ENCODE peak calls at places on chromosomes 2 and 18, in eight cellular contexts. One of them, this sample, is unnamed.

GRCh38 chr18:26863921-26864497 is 1.5 kb downstream of the AQP4 start:
- DNase-seq in cardiac fibroblast: no peak
- DNase-seq in kidney glomerular epithelial cell: no peak
- DNase-seq in T-helper 22 cell: no peak
- DNase-seq in stomach: no peak
- DNase-seq in NCI-H1417: no peak
- DNase-seq in dorsolateral prefrontal cortex: no peak
- DNase-seq in activated T-cell treated with anti-CD3 and anti-CD28 coated beads for 4 hours: no peak
- DNase-seq in this sample: no peak

GRCh38 chr2:224242543-224242942 is 159.4 kb downstream of the FAM124B start:
- DNase-seq in activated T-cell treated with anti-CD3 and anti-CD28 coated beads for 4 hours: no peak
- DNase-seq in NCI-H1417: no peak
- DNase-seq in kidney glomerular epithelial cell: no peak
- DNase-seq in T-helper 22 cell: no peak
- DNase-seq in dorsolateral prefrontal cortex: no peak
- DNase-seq in cardiac fibroblast: peak; percentile 46
- DNase-seq in stomach: no peak
- DNase-seq in this sample: no peak

GRCh38 chr2:199302851-199303250 is 154.9 kb downstream of the SATB2 start:
- DNase-seq in cardiac fibroblast: peak; percentile 64
- DNase-seq in kidney glomerular epithelial cell: no peak
- DNase-seq in T-helper 22 cell: no peak
- DNase-seq in activated T-cell treated with anti-CD3 and anti-CD28 coated beads for 4 hours: no peak
- DNase-seq in stomach: no peak
- DNase-seq in dorsolateral prefrontal cortex: no peak
- DNase-seq in NCI-H1417: no peak
- DNase-seq in this sample: no peak

GRCh38 chr2:68951899-68952298 is 794 bp downstream of the GKN2 start:
- DNase-seq in cardiac fibroblast: no peak
- DNase-seq in T-helper 22 cell: no peak
- DNase-seq in activated T-cell treated with anti-CD3 and anti-CD28 coated beads for 4 hours: no peak
- DNase-seq in kidney glomerular epithelial cell: no peak
- DNase-seq in stomach: no peak
- DNase-seq in NCI-H1417: no peak
- DNase-seq in dorsolateral prefrontal cortex: no peak
- DNase-seq in this sample: no peak

GRCh38 chr2:117931978-117932377 is 81.9 kb downstream of the CCDC93 start:
- DNase-seq in kidney glomerular epithelial cell: no peak
- DNase-seq in stomach: no peak
- DNase-seq in cardiac fibroblast: no peak
- DNase-seq in activated T-cell treated with anti-CD3 and anti-CD28 coated beads for 4 hours: no peak
- DNase-seq in T-helper 22 cell: no peak
- DNase-seq in NCI-H1417: no peak
- DNase-seq in dorsolateral prefrontal cortex: no peak
- DNase-seq in this sample: no peak

GRCh38 chr18:49467599-49467998 is 7.2 kb upstream of the DYM start:
- DNase-seq in cardiac fibroblast: no peak
- DNase-seq in activated T-cell treated with anti-CD3 and anti-CD28 coated beads for 4 hours: no peak
- DNase-seq in T-helper 22 cell: no peak
- DNase-seq in kidney glomerular epithelial cell: no peak
- DNase-seq in NCI-H1417: no peak
- DNase-seq in stomach: no peak
- DNase-seq in dorsolateral prefrontal cortex: no peak
- DNase-seq in this sample: no peak

GRCh38 chr2:70855679-70856078 is 20.1 kb upstream of the CD207 start:
- DNase-seq in activated T-cell treated with anti-CD3 and anti-CD28 coated beads for 4 hours: no peak
- DNase-seq in dorsolateral prefrontal cortex: no peak
- DNase-seq in cardiac fibroblast: no peak
- DNase-seq in T-helper 22 cell: no peak
- DNase-seq in stomach: no peak
- DNase-seq in NCI-H1417: no peak
- DNase-seq in kidney glomerular epithelial cell: no peak
- DNase-seq in this sample: no peak

GRCh38 chr2:68429311-68429826 is 37.7 kb downstream of the FBXO48 start:
- DNase-seq in NCI-H1417: no peak
- DNase-seq in kidney glomerular epithelial cell: no peak
- DNase-seq in stomach: no peak
- DNase-seq in T-helper 22 cell: no peak
- DNase-seq in dorsolateral prefrontal cortex: no peak
- DNase-seq in cardiac fibroblast: no peak
- DNase-seq in activated T-cell treated with anti-CD3 and anti-CD28 coated beads for 4 hours: no peak
- DNase-seq in this sample: no peak

GRCh38 chr18:64444819-64445218 is 295.9 kb upstream of the LINC00305 start:
- DNase-seq in NCI-H1417: peak; percentile 83
- DNase-seq in T-helper 22 cell: no peak
- DNase-seq in stomach: no peak
- DNase-seq in dorsolateral prefrontal cortex: no peak
- DNase-seq in kidney glomerular epithelial cell: no peak
- DNase-seq in activated T-cell treated with anti-CD3 and anti-CD28 coated beads for 4 hours: no peak
- DNase-seq in cardiac fibroblast: no peak
- DNase-seq in this sample: no peak

GRCh38 chr18:79603321-79604204 is 76.0 kb upstream of the CTDP1 start:
- DNase-seq in T-helper 22 cell: no peak
- DNase-seq in NCI-H1417: no peak
- DNase-seq in cardiac fibroblast: no peak
- DNase-seq in activated T-cell treated with anti-CD3 and anti-CD28 coated beads for 4 hours: no peak
- DNase-seq in dorsolateral prefrontal cortex: no peak
- DNase-seq in kidney glomerular epithelial cell: no peak
- DNase-seq in stomach: no peak
- DNase-seq in this sample: no peak

GRCh38 chr2:174012347-174013309 is 47.5 kb upstream of the SP3 start:
- DNase-seq in kidney glomerular epithelial cell: no peak
- DNase-seq in activated T-cell treated with anti-CD3 and anti-CD28 coated beads for 4 hours: peak; percentile 25
- DNase-seq in NCI-H1417: no peak
- DNase-seq in cardiac fibroblast: peak; percentile 63
- DNase-seq in T-helper 22 cell: no peak
- DNase-seq in dorsolateral prefrontal cortex: no peak
- DNase-seq in stomach: peak; percentile 63
- DNase-seq in this sample: no peak

GRCh38 chr2:65539633-65540032 is 107.2 kb upstream of the SPRED2 start:
- DNase-seq in kidney glomerular epithelial cell: no peak
- DNase-seq in T-helper 22 cell: no peak
- DNase-seq in activated T-cell treated with anti-CD3 and anti-CD28 coated beads for 4 hours: no peak
- DNase-seq in dorsolateral prefrontal cortex: no peak
- DNase-seq in cardiac fibroblast: no peak
- DNase-seq in stomach: no peak
- DNase-seq in NCI-H1417: peak; percentile 64
- DNase-seq in this sample: no peak

GRCh38 chr2:193562031-193562430 is 1367.3 kb upstream of the TMEFF2 start:
- DNase-seq in NCI-H1417: no peak
- DNase-seq in stomach: no peak
- DNase-seq in T-helper 22 cell: no peak
- DNase-seq in kidney glomerular epithelial cell: no peak
- DNase-seq in activated T-cell treated with anti-CD3 and anti-CD28 coated beads for 4 hours: no peak
- DNase-seq in cardiac fibroblast: no peak
- DNase-seq in dorsolateral prefrontal cortex: no peak
- DNase-seq in this sample: no peak

GRCh38 chr18:4831791-4832375 is 365.2 kb downstream of the AKAIN1 start:
- DNase-seq in activated T-cell treated with anti-CD3 and anti-CD28 coated beads for 4 hours: no peak
- DNase-seq in cardiac fibroblast: no peak
- DNase-seq in dorsolateral prefrontal cortex: peak; percentile 63
- DNase-seq in stomach: no peak
- DNase-seq in T-helper 22 cell: no peak
- DNase-seq in NCI-H1417: no peak
- DNase-seq in kidney glomerular epithelial cell: no peak
- DNase-seq in this sample: no peak

GRCh38 chr2:8491296-8492048 is 190.4 kb upstream of the ID2 start:
- DNase-seq in dorsolateral prefrontal cortex: no peak
- DNase-seq in cardiac fibroblast: no peak
- DNase-seq in NCI-H1417: peak; percentile 66
- DNase-seq in activated T-cell treated with anti-CD3 and anti-CD28 coated beads for 4 hours: no peak
- DNase-seq in kidney glomerular epithelial cell: no peak
- DNase-seq in stomach: peak; percentile 53
- DNase-seq in T-helper 22 cell: no peak
- DNase-seq in this sample: no peak

GRCh38 chr2:23482188-23482587 is 97.2 kb downstream of the KLHL29 start:
- DNase-seq in activated T-cell treated with anti-CD3 and anti-CD28 coated beads for 4 hours: no peak
- DNase-seq in T-helper 22 cell: no peak
- DNase-seq in cardiac fibroblast: no peak
- DNase-seq in stomach: no peak
- DNase-seq in NCI-H1417: peak; percentile 30
- DNase-seq in dorsolateral prefrontal cortex: no peak
- DNase-seq in kidney glomerular epithelial cell: no peak
- DNase-seq in this sample: no peak

This sample was measured in mammary epithelial cell.